ENCODE peak calls at places on chromosomes 16 and 17, in five cellular contexts. S is mammary epithelial cell, G is substantia nigra, U is fibroblast of lung, T is dorsolateral prefrontal cortex. I is an unnamed sample.

GRCh38 chr17:8287651-8288335 is 677 bp upstream of the RANGRF start:
- DNase-seq in U (no peak), T (no peak), S (no peak), G (no peak), I (no peak)

GRCh38 chr16:75097941-75098897 is 18.4 kb downstream of the LDHD start:
- DNase-seq in S (no peak), G (no peak), T (no peak), U (no peak), I (peak)

GRCh38 chr17:31854672-31855071 is 4.4 kb downstream of the COPRS start:
- DNase-seq in G (no peak), T (no peak), S (no peak), U (no peak), I (no peak)

GRCh38 chr16:31052131-31052530 is 18.8 kb downstream of the STX4 start:
- DNase-seq in G (no peak), S (peak), U (peak), T (no peak), I (no peak)

GRCh38 chr17:3963214-3964201 is 729 bp downstream of the ATP2A3 start:
- DNase-seq in G (no peak), S (no peak), U (no peak), T (no peak), I (peak)

GRCh38 chr16:89123001-89123830 is 29.6 kb downstream of the ACSF3 start:
- DNase-seq in U (no peak), T (peak), S (peak), G (no peak), I (no peak)

GRCh38 chr17:12415031-12415430 is 250.7 kb upstream of the MYOCD start:
- DNase-seq in U (peak), G (no peak), S (no peak), T (no peak), I (no peak)

GRCh38 chr16:11245988-11246387 is 10.0 kb downstream of the SOCS1 start:
- DNase-seq in S (no peak), U (no peak), G (no peak), T (no peak), I (no peak)

GRCh38 chr16:11047057-11047456 is 102.7 kb downstream of the CLEC16A start:
- DNase-seq in G (no peak), U (peak), T (no peak), S (no peak), I (no peak)

GRCh38 chr16:54140057-54140787 is 146.4 kb downstream of the IRX3 start:
- DNase-seq in S (no peak), G (no peak), T (no peak), U (no peak), I (no peak)

DNA sequence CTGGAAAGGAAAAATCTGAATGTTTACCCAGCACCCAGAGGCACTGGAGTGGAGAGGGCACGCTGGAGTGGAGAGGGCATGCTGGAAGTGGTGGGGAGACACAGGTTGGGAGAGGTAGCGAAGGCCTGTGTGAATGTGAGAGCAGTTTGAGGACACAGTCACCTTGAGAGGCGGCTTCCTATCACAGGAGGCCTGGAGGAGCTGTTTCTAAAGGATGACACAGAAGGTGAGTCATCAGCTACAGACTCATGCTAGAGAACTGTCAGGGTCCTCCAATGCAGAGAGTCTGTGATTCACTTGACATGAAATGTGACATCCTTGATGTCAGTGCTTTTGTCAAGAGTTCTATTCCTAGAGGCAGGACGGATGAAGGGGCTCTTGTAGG is 13.8 kb downstream of the CTRL start:
- DNase-seq in T (no peak), G (no peak), U (peak), S (peak), I (no peak)
- H3K27ac ChIP-seq in T (peak), G (no peak), U (peak), S (no peak), I (no peak)

GRCh38 chr17:78892520-78892919 is 10.5 kb downstream of the CEP295NL start:
- DNase-seq in U (no peak), G (no peak), T (no peak), S (no peak), I (no peak)
- H3K27ac ChIP-seq in U (no peak), G (peak), T (peak), S (no peak), I (no peak)

GRCh38 chr17:80455784-80456183 is 20.6 kb downstream of the NPTX1 start:
- DNase-seq in S (no peak), U (no peak), G (no peak), T (no peak), I (no peak)

GRCh38 chr17:80456465-80457235 is 19.8 kb downstream of the NPTX1 start:
- DNase-seq in T (no peak), S (no peak), G (no peak), U (peak), I (no peak)

GRCh38 chr17:80455328-80455710 is 21.1 kb downstream of the NPTX1 start:
- DNase-seq in G (no peak), T (no peak), U (no peak), S (no peak), I (no peak)

GRCh38 chr17:80458016-80458415 is 18.4 kb downstream of the NPTX1 start:
- DNase-seq in T (no peak), G (no peak), U (no peak), S (no peak), I (no peak)

DNA sequence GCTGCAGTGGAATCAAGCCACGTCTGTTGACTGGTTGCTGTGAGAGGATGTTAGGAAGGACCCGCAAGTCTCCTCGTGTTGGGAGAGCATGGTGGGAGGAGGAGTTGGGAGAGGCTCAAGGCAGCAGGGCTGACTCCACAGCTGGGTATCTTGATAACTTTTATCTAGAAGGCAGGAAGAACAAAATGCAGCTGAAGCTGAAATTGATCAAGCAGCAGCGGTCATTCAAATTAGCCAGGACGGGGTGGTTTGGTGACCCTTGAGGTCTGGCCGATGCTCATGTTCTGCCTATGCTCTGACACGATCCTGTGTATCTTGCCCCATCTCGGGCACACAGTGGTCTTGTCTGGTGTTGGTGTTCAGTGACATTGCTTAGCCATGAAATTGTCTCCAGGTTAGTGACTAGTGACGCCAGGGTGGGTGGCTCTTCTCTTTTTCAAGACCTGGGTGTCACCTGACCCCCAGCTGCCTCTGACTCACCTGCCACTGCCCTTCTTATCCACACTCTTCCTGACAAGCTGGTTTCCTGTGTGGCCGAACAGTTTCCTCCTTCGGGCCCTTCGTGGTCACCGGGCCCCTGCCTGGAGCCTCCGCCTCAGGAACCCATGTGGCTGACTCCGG is 19.1 kb downstream of the NPTX1 start:
- DNase-seq in T (no peak), U (no peak), G (no peak), S (no peak), I (no peak)
- H3K27ac ChIP-seq in T (peak), U (no peak), G (no peak), S (no peak), I (no peak)

DNA sequence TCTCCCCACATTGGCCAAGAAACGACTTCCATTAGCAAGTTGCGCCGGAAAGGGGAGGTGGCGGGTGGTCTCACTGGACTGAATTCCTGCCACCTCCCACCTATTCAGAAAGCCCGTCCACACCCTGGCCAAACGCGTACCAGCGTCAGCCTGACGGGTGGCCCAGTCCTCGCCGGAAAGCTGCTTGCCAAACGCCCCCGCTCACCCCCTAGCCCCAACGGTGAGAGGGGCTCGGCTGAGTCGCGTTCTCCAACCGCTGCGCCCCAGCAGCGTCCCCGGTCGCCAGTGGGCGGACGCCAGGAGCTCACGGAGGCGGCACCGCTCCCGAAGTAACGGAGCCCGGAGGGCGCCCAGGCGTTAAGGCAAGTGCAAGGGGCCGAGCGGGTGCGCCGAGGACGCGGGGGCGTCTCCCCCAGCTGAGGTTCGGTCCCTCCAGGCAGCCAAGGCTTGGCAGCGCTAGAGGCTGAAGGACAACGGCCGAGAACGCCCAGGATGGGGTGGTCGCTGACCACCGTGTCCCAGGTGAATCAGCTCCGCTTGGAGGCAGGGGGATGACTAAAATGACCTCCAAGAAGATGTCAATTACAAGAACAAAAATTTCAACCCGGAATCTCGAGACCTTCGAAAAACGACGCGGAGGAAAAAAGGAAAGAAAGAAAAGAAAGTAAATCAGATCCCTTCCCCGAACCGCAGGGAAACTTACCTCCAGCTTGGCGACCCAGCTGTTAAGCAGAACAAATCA is 470.9 kb downstream of the SOX9 start:
- DNase-seq in S (peak), U (peak), T (no peak), G (no peak), I (no peak)
- H3K27ac ChIP-seq in S (peak), U (peak), T (no peak), G (peak), I (no peak)

GRCh38 chr17:21171970-21172510 is 41.9 kb downstream of the TMEM11 start:
- DNase-seq in S (no peak), T (no peak), U (no peak), G (no peak), I (no peak)

GRCh38 chr17:21174186-21174585 is 39.8 kb downstream of the TMEM11 start:
- DNase-seq in T (no peak), S (no peak), U (no peak), G (no peak), I (no peak)

GRCh38 chr17:21171309-21171922 is 42.5 kb downstream of the TMEM11 start:
- DNase-seq in S (no peak), G (no peak), T (no peak), U (no peak), I (no peak)

GRCh38 chr17:21174719-21175118 is 39.2 kb downstream of the TMEM11 start:
- DNase-seq in U (no peak), S (no peak), T (no peak), G (no peak), I (no peak)

GRCh38 chr17:21173543-21173942 is 40.4 kb downstream of the TMEM11 start:
- DNase-seq in U (no peak), G (no peak), T (no peak), S (no peak), I (no peak)
- H3K27ac ChIP-seq in U (no peak), G (no peak), T (no peak), S (no peak), I (no peak)

GRCh38 chr17:80693511-80693910 is 148.9 kb downstream of the RPTOR start:
- DNase-seq in G (no peak), T (no peak), U (no peak), S (no peak), I (no peak)
- H3K27ac ChIP-seq in G (peak), T (no peak), U (no peak), S (no peak), I (no peak)